ENCODE peak calls at places on chromosomes 13 and 19, in eight cellular contexts. One of them, this sample, is unnamed.

GRCh38 chr19:47891923-47892666 is 6.0 kb upstream of the SULT2A1 start:
- DNase-seq in NB4: no peak
- DNase-seq in GM03348: no peak
- DNase-seq in H54: no peak
- DNase-seq in WTC11: no peak
- DNase-seq in kidney tubule cell: no peak
- DNase-seq in endothelial cell: peak
- DNase-seq in GM23338: peak
- DNase-seq in this sample: peak

GRCh38 chr13:26343816-26344215 is 89.9 kb downstream of the CDK8 start:
- DNase-seq in NB4: peak
- DNase-seq in GM03348: no peak
- DNase-seq in H54: no peak
- DNase-seq in WTC11: no peak
- DNase-seq in kidney tubule cell: no peak
- DNase-seq in endothelial cell: no peak
- DNase-seq in GM23338: no peak
- DNase-seq in this sample: no peak

GRCh38 chr19:44846455-44847143 is 502 bp downstream of the NECTIN2 start:
- DNase-seq in NB4: no peak
- DNase-seq in GM03348: peak
- DNase-seq in H54: no peak
- DNase-seq in WTC11: peak
- DNase-seq in kidney tubule cell: peak
- DNase-seq in endothelial cell: peak
- DNase-seq in GM23338: peak
- DNase-seq in this sample: peak

GRCh38 chr19:33514885-33515485 is 6.6 kb downstream of the PEPD start:
- DNase-seq in NB4: no peak
- DNase-seq in GM03348: peak
- DNase-seq in H54: peak
- DNase-seq in WTC11: no peak
- DNase-seq in kidney tubule cell: peak
- DNase-seq in endothelial cell: no peak
- DNase-seq in GM23338: no peak
- DNase-seq in this sample: no peak

GRCh38 chr19:11504502-11505031 is 1.1 kb downstream of the ZNF653 start:
- DNase-seq in NB4: no peak
- DNase-seq in GM03348: no peak
- DNase-seq in H54: no peak
- DNase-seq in WTC11: no peak
- DNase-seq in kidney tubule cell: no peak
- DNase-seq in endothelial cell: no peak
- DNase-seq in GM23338: no peak
- DNase-seq in this sample: peak

GRCh38 chr19:10043286-10043927 is 30.1 kb downstream of the RDH8 start:
- DNase-seq in NB4: no peak
- DNase-seq in GM03348: no peak
- DNase-seq in H54: no peak
- DNase-seq in WTC11: no peak
- DNase-seq in kidney tubule cell: peak
- DNase-seq in endothelial cell: no peak
- DNase-seq in GM23338: peak
- DNase-seq in this sample: peak

GRCh38 chr19:4086336-4086953 is 19.7 kb upstream of the ZBTB7A start:
- DNase-seq in NB4: no peak
- DNase-seq in GM03348: no peak
- DNase-seq in H54: no peak
- DNase-seq in WTC11: no peak
- DNase-seq in kidney tubule cell: peak
- DNase-seq in endothelial cell: no peak
- DNase-seq in GM23338: no peak
- DNase-seq in this sample: peak

GRCh38 chr13:49627831-49628652 is at the start of gene ARL11:
- DNase-seq in NB4: peak
- DNase-seq in GM03348: no peak
- DNase-seq in H54: no peak
- DNase-seq in WTC11: peak
- DNase-seq in kidney tubule cell: no peak
- DNase-seq in endothelial cell: peak
- DNase-seq in GM23338: peak
- DNase-seq in this sample: peak

GRCh38 chr13:49435992-49436391 is 7.9 kb downstream of the CAB39L start:
- DNase-seq in NB4: no peak
- DNase-seq in GM03348: peak
- DNase-seq in H54: no peak
- DNase-seq in WTC11: no peak
- DNase-seq in kidney tubule cell: no peak
- DNase-seq in endothelial cell: no peak
- DNase-seq in GM23338: no peak
- DNase-seq in this sample: no peak

GRCh38 chr19:56152644-56153043 is 11.6 kb downstream of the ZNF444 start:
- DNase-seq in NB4: no peak
- DNase-seq in GM03348: no peak
- DNase-seq in H54: no peak
- DNase-seq in WTC11: no peak
- DNase-seq in kidney tubule cell: no peak
- DNase-seq in endothelial cell: no peak
- DNase-seq in GM23338: no peak
- DNase-seq in this sample: no peak

GRCh38 chr19:15781659-15782058 is 5.8 kb upstream of the OR10H5 start:
- DNase-seq in NB4: no peak
- DNase-seq in GM03348: no peak
- DNase-seq in H54: no peak
- DNase-seq in WTC11: no peak
- DNase-seq in kidney tubule cell: no peak
- DNase-seq in endothelial cell: no peak
- DNase-seq in GM23338: no peak
- DNase-seq in this sample: no peak

GRCh38 chr19:45547965-45548609 is 36.5 kb downstream of the OPA3 start:
- DNase-seq in NB4: no peak
- DNase-seq in GM03348: peak
- DNase-seq in H54: peak
- DNase-seq in WTC11: no peak
- DNase-seq in kidney tubule cell: peak
- DNase-seq in endothelial cell: no peak
- DNase-seq in GM23338: no peak
- DNase-seq in this sample: peak

GRCh38 chr19:17052439-17052838 is 22.8 kb downstream of the HAUS8 start:
- DNase-seq in NB4: peak
- DNase-seq in GM03348: peak
- DNase-seq in H54: no peak
- DNase-seq in WTC11: peak
- DNase-seq in kidney tubule cell: peak
- DNase-seq in endothelial cell: peak
- DNase-seq in GM23338: peak
- DNase-seq in this sample: peak

GRCh38 chr19:33302974-33303790 is 848 bp upstream of the CEBPA start:
- DNase-seq in NB4: peak
- DNase-seq in GM03348: peak
- DNase-seq in H54: no peak
- DNase-seq in WTC11: peak
- DNase-seq in kidney tubule cell: peak
- DNase-seq in endothelial cell: peak
- DNase-seq in GM23338: peak
- DNase-seq in this sample: peak

GRCh38 chr19:33040994-33041827 is 23.5 kb downstream of the RHPN2 start:
- DNase-seq in NB4: no peak
- DNase-seq in GM03348: no peak
- DNase-seq in H54: no peak
- DNase-seq in WTC11: no peak
- DNase-seq in kidney tubule cell: peak
- DNase-seq in endothelial cell: no peak
- DNase-seq in GM23338: no peak
- DNase-seq in this sample: no peak

GRCh38 chr13:67139551-67139950 is 90.6 kb downstream of the PCDH9 start:
- DNase-seq in NB4: no peak
- DNase-seq in GM03348: no peak
- DNase-seq in H54: no peak
- DNase-seq in WTC11: no peak
- DNase-seq in kidney tubule cell: peak
- DNase-seq in endothelial cell: no peak
- DNase-seq in GM23338: no peak
- DNase-seq in this sample: no peak

GRCh38 chr19:5804516-5805464 is at the start of gene NRTN:
- DNase-seq in NB4: no peak
- DNase-seq in GM03348: peak
- DNase-seq in H54: no peak
- DNase-seq in WTC11: peak
- DNase-seq in kidney tubule cell: no peak
- DNase-seq in endothelial cell: no peak
- DNase-seq in GM23338: peak
- DNase-seq in this sample: no peak

GRCh38 chr19:39499932-39500331 is 1.2 kb downstream of the DLL3 start:
- DNase-seq in NB4: no peak
- DNase-seq in GM03348: no peak
- DNase-seq in H54: no peak
- DNase-seq in WTC11: no peak
- DNase-seq in kidney tubule cell: no peak
- DNase-seq in endothelial cell: no peak
- DNase-seq in GM23338: no peak
- DNase-seq in this sample: no peak

GRCh38 chr19:30865481-30865880 is 483.8 kb downstream of the TSHZ3 start:
- DNase-seq in NB4: no peak
- DNase-seq in GM03348: no peak
- DNase-seq in H54: no peak
- DNase-seq in WTC11: no peak
- DNase-seq in kidney tubule cell: no peak
- DNase-seq in endothelial cell: no peak
- DNase-seq in GM23338: no peak
- DNase-seq in this sample: no peak

GRCh38 chr13:20826810-20827560 is 53.2 kb upstream of the EEF1AKMT1 start:
- DNase-seq in NB4: no peak
- DNase-seq in GM03348: no peak
- DNase-seq in H54: no peak
- DNase-seq in WTC11: no peak
- DNase-seq in kidney tubule cell: peak
- DNase-seq in endothelial cell: no peak
- DNase-seq in GM23338: no peak
- DNase-seq in this sample: no peak

GRCh38 chr19:19550454-19550842 is 12.4 kb downstream of the CILP2 start:
- DNase-seq in NB4: no peak
- DNase-seq in GM03348: peak
- DNase-seq in H54: no peak
- DNase-seq in WTC11: no peak
- DNase-seq in kidney tubule cell: no peak
- DNase-seq in endothelial cell: no peak
- DNase-seq in GM23338: no peak
- DNase-seq in this sample: peak

GRCh38 chr19:7500811-7501450 is 12.1 kb upstream of the PEX11G start:
- DNase-seq in NB4: no peak
- DNase-seq in GM03348: peak
- DNase-seq in H54: no peak
- DNase-seq in WTC11: peak
- DNase-seq in kidney tubule cell: peak
- DNase-seq in endothelial cell: peak
- DNase-seq in GM23338: peak
- DNase-seq in this sample: peak

GRCh38 chr19:31344403-31344802 is 4.8 kb downstream of the TSHZ3 start:
- DNase-seq in NB4: no peak
- DNase-seq in GM03348: no peak
- DNase-seq in H54: no peak
- DNase-seq in WTC11: no peak
- DNase-seq in kidney tubule cell: no peak
- DNase-seq in endothelial cell: no peak
- DNase-seq in GM23338: peak
- DNase-seq in this sample: peak

GRCh38 chr19:32921624-32922023 is 50.1 kb downstream of the CEP89 start:
- DNase-seq in NB4: no peak
- DNase-seq in GM03348: no peak
- DNase-seq in H54: no peak
- DNase-seq in WTC11: no peak
- DNase-seq in kidney tubule cell: no peak
- DNase-seq in endothelial cell: no peak
- DNase-seq in GM23338: no peak
- DNase-seq in this sample: no peak

GRCh38 chr13:110554946-110555345 is 6.6 kb downstream of the RAB20 start:
- DNase-seq in NB4: no peak
- DNase-seq in GM03348: no peak
- DNase-seq in H54: no peak
- DNase-seq in WTC11: no peak
- DNase-seq in kidney tubule cell: no peak
- DNase-seq in endothelial cell: no peak
- DNase-seq in GM23338: no peak
- DNase-seq in this sample: no peak

GRCh38 chr13:81172603-81173002 is 831.7 kb upstream of the SPRY2 start:
- DNase-seq in NB4: no peak
- DNase-seq in GM03348: no peak
- DNase-seq in H54: no peak
- DNase-seq in WTC11: no peak
- DNase-seq in kidney tubule cell: peak
- DNase-seq in endothelial cell: no peak
- DNase-seq in GM23338: no peak
- DNase-seq in this sample: no peak

GRCh38 chr13:99151516-99151915 is 49.1 kb upstream of the UBAC2 start:
- DNase-seq in NB4: peak
- DNase-seq in GM03348: peak
- DNase-seq in H54: peak
- DNase-seq in WTC11: no peak
- DNase-seq in kidney tubule cell: peak
- DNase-seq in endothelial cell: no peak
- DNase-seq in GM23338: no peak
- DNase-seq in this sample: no peak

GRCh38 chr13:48006396-48006795 is 5.3 kb upstream of the SUCLA2 start:
- DNase-seq in NB4: no peak
- DNase-seq in GM03348: no peak
- DNase-seq in H54: no peak
- DNase-seq in WTC11: no peak
- DNase-seq in kidney tubule cell: peak
- DNase-seq in endothelial cell: no peak
- DNase-seq in GM23338: no peak
- DNase-seq in this sample: no peak

GRCh38 chr19:32928806-32929205 is 43.0 kb downstream of the CEP89 start:
- DNase-seq in NB4: no peak
- DNase-seq in GM03348: no peak
- DNase-seq in H54: no peak
- DNase-seq in WTC11: no peak
- DNase-seq in kidney tubule cell: no peak
- DNase-seq in endothelial cell: no peak
- DNase-seq in GM23338: no peak
- DNase-seq in this sample: no peak

GRCh38 chr13:41742917-41743552 is 217.9 kb downstream of the VWA8 start:
- DNase-seq in NB4: no peak
- DNase-seq in GM03348: no peak
- DNase-seq in H54: no peak
- DNase-seq in WTC11: no peak
- DNase-seq in kidney tubule cell: peak
- DNase-seq in endothelial cell: no peak
- DNase-seq in GM23338: no peak
- DNase-seq in this sample: no peak

GRCh38 chr13:22740264-22740663 is 440.5 kb upstream of the SGCG start:
- DNase-seq in NB4: peak
- DNase-seq in GM03348: no peak
- DNase-seq in H54: no peak
- DNase-seq in WTC11: peak
- DNase-seq in kidney tubule cell: peak
- DNase-seq in endothelial cell: peak
- DNase-seq in GM23338: peak
- DNase-seq in this sample: peak

GRCh38 chr13:102091231-102091630 is 310.6 kb downstream of the FGF14 start:
- DNase-seq in NB4: peak
- DNase-seq in GM03348: no peak
- DNase-seq in H54: no peak
- DNase-seq in WTC11: peak
- DNase-seq in kidney tubule cell: peak
- DNase-seq in endothelial cell: peak
- DNase-seq in GM23338: peak
- DNase-seq in this sample: peak

GRCh38 chr13:60402022-60402421 is 5.0 kb downstream of the TDRD3 start:
- DNase-seq in NB4: no peak
- DNase-seq in GM03348: no peak
- DNase-seq in H54: peak
- DNase-seq in WTC11: no peak
- DNase-seq in kidney tubule cell: peak
- DNase-seq in endothelial cell: no peak
- DNase-seq in GM23338: no peak
- DNase-seq in this sample: no peak

GRCh38 chr13:57557979-57558529 is 73.5 kb upstream of the PCDH17 start:
- DNase-seq in NB4: peak
- DNase-seq in GM03348: no peak
- DNase-seq in H54: no peak
- DNase-seq in WTC11: no peak
- DNase-seq in kidney tubule cell: peak
- DNase-seq in endothelial cell: no peak
- DNase-seq in GM23338: peak
- DNase-seq in this sample: peak

This sample was measured in ELF-1.